ENCODE peak calls at places on chromosomes 5 and 9, in ten cellular contexts. D is colonic mucosa, V is heart left ventricle, K is Peyer's patch, U is fibroblast of the aortic adventitia, P is neural crest cell, G is IMR-90, R is astrocyte of the spinal cord, H is GM20000, O is stomach. Q is an unnamed sample.

GRCh38 chr5:171092194-171092593 is 216.9 kb upstream of the TLX3 start:
- DNase-seq in D (no peak), V (no peak), K (no peak), U (peak), P (no peak), G (peak), R (peak), H (no peak), O (no peak), Q (no peak)

GRCh38 chr5:59725393-59725768 is 168.1 kb downstream of the PDE4D start:
- DNase-seq in D (no peak), V (no peak), K (no peak), U (no peak), P (no peak), G (peak), R (peak), H (no peak), O (no peak), Q (no peak)

GRCh38 chr5:110790673-110791072 is 51.9 kb downstream of the SLC25A46 start:
- DNase-seq in D (no peak), V (no peak), K (no peak), U (peak), P (no peak), G (peak), R (peak), H (no peak), O (no peak), Q (no peak)

GRCh38 chr9:103243553-103243952 is 248.4 kb downstream of the CYLC2 start:
- DNase-seq in D (no peak), V (no peak), K (no peak), U (no peak), P (no peak), G (no peak), R (no peak), H (no peak), O (no peak), Q (no peak)

GRCh38 chr5:170268153-170268689 is 29.4 kb downstream of the LCP2 start:
- DNase-seq in D (no peak), V (no peak), K (no peak), U (no peak), P (no peak), G (no peak), R (no peak), H (no peak), O (no peak), Q (no peak)

GRCh38 chr9:123216387-123216786 is 52.0 kb downstream of the STRBP start:
- DNase-seq in D (no peak), V (no peak), K (no peak), U (no peak), P (no peak), G (no peak), R (no peak), H (no peak), O (no peak), Q (no peak)

GRCh38 chr9:138101444-138102234 is 224.1 kb downstream of the CACNA1B start:
- DNase-seq in D (peak), V (no peak), K (peak), U (no peak), P (no peak), G (no peak), R (no peak), H (peak), O (peak), Q (no peak)

GRCh38 chr5:24535646-24536045 is 109.1 kb downstream of the CDH10 start:
- DNase-seq in D (no peak), V (no peak), K (no peak), U (no peak), P (no peak), G (no peak), R (no peak), H (no peak), O (no peak), Q (no peak)

GRCh38 chr5:68114641-68115040 is 100.9 kb upstream of the PIK3R1 start:
- DNase-seq in D (no peak), V (no peak), K (no peak), U (peak), P (no peak), G (peak), R (peak), H (no peak), O (no peak), Q (no peak)

GRCh38 chr5:154829589-154830218 is 20.7 kb downstream of the FAXDC2 start:
- DNase-seq in D (peak), V (no peak), K (peak), U (no peak), P (no peak), G (peak), R (peak), H (no peak), O (peak), Q (no peak)

GRCh38 chr9:127974769-127975261 is 6.0 kb downstream of the EEIG1 start:
- DNase-seq in D (peak), V (peak), K (no peak), U (peak), P (no peak), G (no peak), R (no peak), H (no peak), O (no peak), Q (no peak)

GRCh38 chr9:126723807-126724172 is 81.0 kb upstream of the ZBTB43 start:
- DNase-seq in D (no peak), V (no peak), K (no peak), U (no peak), P (no peak), G (no peak), R (no peak), H (no peak), O (no peak), Q (no peak)

GRCh38 chr5:132839426-132840301 is 9.2 kb upstream of the SHROOM1 start:
- DNase-seq in D (peak), V (no peak), K (no peak), U (peak), P (no peak), G (peak), R (peak), H (no peak), O (no peak), Q (no peak)

GRCh38 chr5:134059758-134060495 is 54.6 kb upstream of the TCF7 start:
- DNase-seq in D (no peak), V (no peak), K (no peak), U (no peak), P (no peak), G (no peak), R (no peak), H (no peak), O (no peak), Q (no peak)

GRCh38 chr9:128125575-128126354 is 1.8 kb downstream of the PTGES2 start:
- DNase-seq in D (no peak), V (peak), K (peak), U (peak), P (no peak), G (no peak), R (no peak), H (no peak), O (no peak), Q (no peak)

GRCh38 chr9:19938990-19939736 is 150.3 kb upstream of the SLC24A2 start:
- DNase-seq in D (no peak), V (no peak), K (no peak), U (no peak), P (no peak), G (no peak), R (no peak), H (no peak), O (no peak), Q (no peak)

GRCh38 chr9:134399435-134400056 is 73.3 kb downstream of the RXRA start:
- DNase-seq in D (no peak), V (no peak), K (no peak), U (peak), P (peak), G (peak), R (peak), H (no peak), O (no peak), Q (no peak)

GRCh38 chr5:160959804-160960203 is 107.8 kb upstream of the ATP10B start:
- DNase-seq in D (peak), V (no peak), K (peak), U (no peak), P (no peak), G (no peak), R (no peak), H (no peak), O (peak), Q (no peak)

GRCh38 chr5:96699186-96699820 is 37.1 kb downstream of the CAST start:
- DNase-seq in D (no peak), V (no peak), K (no peak), U (peak), P (no peak), G (peak), R (peak), H (no peak), O (no peak), Q (no peak)

GRCh38 chr9:124281934-124282351 is 24.2 kb downstream of the NEK6 start:
- DNase-seq in D (peak), V (no peak), K (peak), U (no peak), P (no peak), G (no peak), R (peak), H (no peak), O (peak), Q (no peak)

GRCh38 chr9:20028849-20029231 is 240.0 kb upstream of the SLC24A2 start:
- DNase-seq in D (no peak), V (no peak), K (no peak), U (no peak), P (no peak), G (no peak), R (no peak), H (no peak), O (no peak), Q (peak)

GRCh38 chr9:22813520-22813919 is 366.9 kb downstream of the DMRTA1 start:
- DNase-seq in D (no peak), V (no peak), K (no peak), U (peak), P (no peak), G (peak), R (peak), H (no peak), O (no peak), Q (no peak)

GRCh38 chr5:104913840-104914239 is 1351.3 kb upstream of the NUDT12 start:
- DNase-seq in D (no peak), V (no peak), K (no peak), U (no peak), P (no peak), G (no peak), R (no peak), H (no peak), O (no peak), Q (no peak)

GRCh38 chr5:102858808-102859207 is 103.7 kb downstream of the PAM start:
- DNase-seq in D (no peak), V (no peak), K (no peak), U (peak), P (no peak), G (peak), R (peak), H (no peak), O (no peak), Q (no peak)

GRCh38 chr9:137222190-137223077 is at the start of gene RNF208:
- DNase-seq in D (peak), V (no peak), K (no peak), U (no peak), P (no peak), G (no peak), R (no peak), H (peak), O (no peak), Q (no peak)

GRCh38 chr5:82057051-82057450 is 85.2 kb downstream of the ATG10 start:
- DNase-seq in D (no peak), V (no peak), K (no peak), U (no peak), P (no peak), G (peak), R (peak), H (no peak), O (no peak), Q (no peak)

GRCh38 chr5:1005362-1005851 is 3.2 kb upstream of the NKD2 start:
- DNase-seq in D (peak), V (peak), K (peak), U (no peak), P (no peak), G (no peak), R (no peak), H (no peak), O (peak), Q (peak)

GRCh38 chr5:1005904-1006655 is 2.5 kb upstream of the NKD2 start:
- DNase-seq in D (peak), V (peak), K (peak), U (no peak), P (no peak), G (no peak), R (no peak), H (peak), O (no peak), Q (peak)

GRCh38 chr5:1003296-1003937 is 5.2 kb upstream of the NKD2 start:
- DNase-seq in D (peak), V (no peak), K (peak), U (no peak), P (no peak), G (no peak), R (no peak), H (no peak), O (peak), Q (no peak)

GRCh38 chr5:1006656-1007071 is 1.9 kb upstream of the NKD2 start:
- DNase-seq in D (no peak), V (peak), K (peak), U (no peak), P (no peak), G (no peak), R (no peak), H (peak), O (peak), Q (no peak)

GRCh38 chr5:1004598-1005361 is 3.8 kb upstream of the NKD2 start:
- DNase-seq in D (peak), V (peak), K (peak), U (peak), P (peak), G (peak), R (no peak), H (peak), O (peak), Q (peak)
- TF ChIP-seq CTCF in D (no peak), V (peak), K (peak), U (peak), P (peak), G (peak), R (peak), H (peak), O (no peak), Q (no peak)

DNA sequence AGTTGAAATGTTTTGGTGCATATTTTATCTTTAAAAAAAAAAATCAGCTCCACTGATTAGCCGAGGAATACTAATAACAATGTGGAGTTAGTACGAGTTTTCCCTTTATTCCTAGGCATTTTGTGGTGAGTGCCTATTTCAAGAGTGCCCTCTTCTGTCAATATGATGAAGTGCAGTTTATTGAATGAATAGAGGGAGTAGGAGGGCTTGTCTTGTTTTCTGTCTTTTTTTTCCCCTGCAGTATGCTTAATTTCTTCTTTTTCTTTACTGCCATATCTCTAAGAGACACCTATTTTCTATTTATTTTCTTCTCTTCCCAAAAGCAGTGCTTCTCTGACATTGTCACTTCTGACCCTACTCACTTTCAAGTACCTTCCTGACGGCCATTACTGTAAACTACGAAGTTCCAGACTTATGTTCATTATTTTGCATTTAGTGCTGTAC is 169.6 kb upstream of the PITX1 start:
- DNase-seq in D (no peak), V (no peak), K (no peak), U (peak), P (no peak), G (no peak), R (peak), H (no peak), O (no peak), Q (no peak)
- TF ChIP-seq CTCF in D (peak), V (peak), K (peak), U (peak), P (peak), G (peak), R (peak), H (no peak), O (no peak), Q (peak)

DNA sequence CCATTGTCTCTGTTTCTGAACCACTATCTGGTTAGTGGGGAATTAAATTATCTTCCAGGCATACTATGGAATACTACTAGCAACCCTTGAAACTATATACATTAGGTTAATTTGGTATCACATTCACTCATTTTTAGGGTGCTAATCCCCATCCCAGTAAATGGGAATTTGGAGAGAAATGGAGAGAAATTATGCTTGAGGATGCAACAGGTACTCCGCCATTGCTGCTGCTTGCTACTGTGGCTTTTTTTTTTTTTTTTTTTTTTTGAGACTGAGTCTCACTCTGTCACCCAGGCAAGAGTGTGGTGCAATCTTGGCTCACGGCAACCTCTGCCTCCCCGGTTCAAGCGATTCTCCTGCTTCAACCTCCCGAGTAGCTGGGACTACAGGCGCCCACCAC is 66.1 kb downstream of the AK8 start:
- DNase-seq in D (no peak), V (no peak), K (no peak), U (no peak), P (no peak), G (no peak), R (no peak), H (no peak), O (no peak), Q (no peak)
- TF ChIP-seq CTCF in D (no peak), V (no peak), K (no peak), U (no peak), P (no peak), G (no peak), R (no peak), H (no peak), O (no peak), Q (no peak)

DNA sequence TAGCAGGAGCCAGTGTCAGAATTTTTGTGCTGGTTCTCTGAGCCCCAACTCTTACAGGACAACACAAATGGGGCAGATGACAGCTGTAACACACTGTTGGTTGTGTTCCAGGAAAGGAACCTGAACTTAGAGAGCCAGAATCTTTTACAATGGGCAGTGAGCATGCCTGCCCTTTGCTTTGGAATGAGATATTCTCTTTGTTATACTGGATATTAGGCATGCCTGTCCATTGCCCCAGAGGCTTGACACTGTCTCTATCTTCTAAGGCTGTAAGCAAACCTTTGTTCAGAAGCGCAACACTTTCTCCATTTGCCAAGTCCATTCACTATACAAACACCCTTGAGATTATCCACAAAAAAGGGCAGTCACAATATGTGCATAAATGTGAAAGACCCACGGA is 26.2 kb upstream of the CEP120 start:
- DNase-seq in D (no peak), V (no peak), K (no peak), U (no peak), P (no peak), G (no peak), R (no peak), H (no peak), O (no peak), Q (no peak)
- TF ChIP-seq CTCF in D (no peak), V (no peak), K (no peak), U (no peak), P (no peak), G (no peak), R (no peak), H (no peak), O (no peak), Q (no peak)

GRCh38 chr9:114047717-114048116 is 30.4 kb downstream of the AMBP start:
- DNase-seq in D (peak), V (no peak), K (no peak), U (peak), P (no peak), G (no peak), R (no peak), H (no peak), O (peak), Q (no peak)
- TF ChIP-seq CTCF in D (peak), V (no peak), K (peak), U (peak), P (peak), G (peak), R (peak), H (peak), O (peak), Q (peak)